ENCODE peak calls at places on chromosomes 13 and 19, in ten cellular contexts. E is stimulated activated CD8-positive, alpha-beta memory T cell treated with anti-CD3 and anti-CD28 coated beads, Interleukin-2, amount 100 ng/mL, for 1 hour; G is neural progenitor cell; J is amygdala; U is tibial nerve; S is midbrain; X is C1 segment of cervical spinal cord; V is adrenal gland; I is posterior cingulate gyrus; Y is AG20443. L is an unnamed sample.

GRCh38 chr19:36378625-36379509 is at the start of gene ZFP14:
- DNase-seq in E (peak; percentile 91), G (peak; percentile 97), J (peak; percentile 78), U (peak; percentile 83), S (peak; percentile 94), X (peak; percentile 93), V (peak; percentile 97), I (peak; percentile 95), Y (peak; percentile 100), L (peak; percentile 84)

GRCh38 chr19:14198384-14199376 is 7.3 kb downstream of the ADGRL1 start:
- DNase-seq in E (no peak), G (no peak), J (no peak), U (no peak), S (no peak), X (no peak), V (no peak), I (no peak), Y (no peak), L (no peak)

GRCh38 chr13:79442221-79442620 is 36.2 kb upstream of the RBM26 start:
- DNase-seq in E (no peak), G (no peak), J (no peak), U (no peak), S (no peak), X (no peak), V (no peak), I (no peak), Y (no peak), L (no peak)

GRCh38 chr13:48160879-48161278 is 66.0 kb upstream of the MED4 start:
- DNase-seq in E (no peak), G (no peak), J (no peak), U (peak; percentile 55), S (no peak), X (no peak), V (no peak), I (no peak), Y (peak; percentile 64), L (peak; percentile 15)

GRCh38 chr13:107600986-107601385 is 614.4 kb downstream of the LIG4 start:
- DNase-seq in E (no peak), G (no peak), J (no peak), U (no peak), S (no peak), X (no peak), V (no peak), I (no peak), Y (no peak), L (no peak)

GRCh38 chr13:110463876-110464510 is 97.5 kb downstream of the RAB20 start:
- DNase-seq in E (no peak), G (no peak), J (no peak), U (no peak), S (no peak), X (no peak), V (no peak), I (no peak), Y (no peak), L (no peak)

GRCh38 chr13:42396501-42396900 is 124.5 kb downstream of the AKAP11 start:
- DNase-seq in E (no peak), G (no peak), J (no peak), U (no peak), S (no peak), X (no peak), V (no peak), I (no peak), Y (no peak), L (no peak)

GRCh38 chr13:110342474-110342873 is 35.4 kb downstream of the COL4A2 start:
- DNase-seq in E (no peak), G (no peak), J (no peak), U (no peak), S (no peak), X (no peak), V (no peak), I (no peak), Y (no peak), L (no peak)

GRCh38 chr19:45506991-45507863 is at the start of gene VASP:
- DNase-seq in E (peak; percentile 84), G (peak; percentile 84), J (peak; percentile 41), U (peak; percentile 88), S (peak; percentile 69), X (peak; percentile 79), V (peak; percentile 93), I (peak; percentile 83), Y (peak; percentile 86), L (peak; percentile 84)

GRCh38 chr13:43305416-43305815 is 282.0 kb downstream of the DNAJC15 start:
- DNase-seq in E (no peak), G (no peak), J (no peak), U (no peak), S (no peak), X (no peak), V (no peak), I (no peak), Y (no peak), L (no peak)

GRCh38 chr19:33769208-33769607 is 27.5 kb upstream of the KCTD15 start:
- DNase-seq in E (no peak), G (no peak), J (no peak), U (no peak), S (no peak), X (no peak), V (no peak), I (no peak), Y (no peak), L (no peak)

L was measured in gastrocnemius medialis.